ENCODE peak calls at places on chromosome 16, in four cellular contexts. W, K, F and P are unnamed samples.
A peak's percentile ranks its signal among the peaks of the same experiment; 100 is the strongest.

GRCh38 chr16:20735504-20735903 is 6.1 kb downstream of the THUMPD1 start:
- DNase-seq in F (no peak), K (no peak), W (no peak), P (no peak)

GRCh38 chr16:75000481-75001081 is 1.8 kb downstream of the ZNRF1 start:
- DNase-seq in W (no peak), F (no peak), K (no peak), P (no peak)

GRCh38 chr16:8826278-8826879 is 28.7 kb downstream of the PMM2 start:
- DNase-seq in F (no peak), K (no peak), W (no peak), P (no peak)

GRCh38 chr16:4089251-4089810 is 26.9 kb downstream of the ADCY9 start:
- DNase-seq in K (no peak), F (no peak), W (no peak), P (no peak)

GRCh38 chr16:64253114-64253513 is 868.7 kb downstream of the CDH11 start:
- DNase-seq in K (no peak), W (no peak), F (no peak), P (no peak)

GRCh38 chr16:70697601-70698170 is 11.8 kb upstream of the MTSS2 start:
- DNase-seq in F (no peak), W (no peak), K (no peak), P (no peak)

GRCh38 chr16:17299790-17300189 is 171.0 kb downstream of the XYLT1 start:
- DNase-seq in F (no peak), K (no peak), W (no peak), P (no peak)

GRCh38 chr16:22174642-22175041 is 12.3 kb downstream of the SDR42E2 start:
- DNase-seq in W (no peak), F (no peak), K (no peak), P (no peak)

GRCh38 chr16:31382485-31383161 is 10.5 kb upstream of the ITGAD start:
- DNase-seq in K (peak; percentile 73), W (peak; percentile 42), F (peak; percentile 33), P (peak; percentile 60)

GRCh38 chr16:70573451-70574121 is 50.0 kb downstream of the SF3B3 start:
- DNase-seq in W (peak; percentile 35), K (no peak), F (no peak), P (no peak)

GRCh38 chr16:46629331-46629843 is 8.2 kb upstream of the SHCBP1 start:
- DNase-seq in F (no peak), K (peak; percentile 65), W (peak; percentile 60), P (peak; percentile 60)

GRCh38 chr16:3542601-3543373 is 34.4 kb downstream of the NLRC3 start:
- DNase-seq in K (no peak), F (no peak), W (no peak), P (no peak)

GRCh38 chr16:49986351-49987124 is 38.5 kb upstream of the CNEP1R1 start:
- DNase-seq in K (peak; percentile 21), W (peak; percentile 18), F (no peak), P (no peak)

GRCh38 chr16:9713151-9713550 is 469.1 kb downstream of the GRIN2A start:
- DNase-seq in W (no peak), F (no peak), K (no peak), P (no peak)

GRCh38 chr16:3983081-3983520 is 102.6 kb upstream of the CREBBP start:
- DNase-seq in W (peak; percentile 25), K (peak; percentile 82), F (peak; percentile 73), P (peak; percentile 81)

GRCh38 chr16:50731130-50731988 is 10.5 kb upstream of the CYLD start:
- DNase-seq in K (no peak), F (no peak), W (no peak), P (no peak)

GRCh38 chr16:49474741-49475140 is 101.1 kb downstream of the C16orf78 start:
- DNase-seq in W (no peak), K (no peak), F (no peak), P (no peak)

GRCh38 chr16:3458852-3459361 is 15.4 kb downstream of the NAA60 start:
- DNase-seq in F (no peak), K (no peak), W (peak; percentile 94), P (peak; percentile 56)

GRCh38 chr16:65988019-65988418 is 378.5 kb upstream of the CDH5 start:
- DNase-seq in W (no peak), K (no peak), F (no peak), P (no peak)

GRCh38 chr16:27689711-27690110 is 139.8 kb downstream of the KATNIP start:
- DNase-seq in F (no peak), K (no peak), W (no peak), P (no peak)

GRCh38 chr16:17375388-17376304 is 95.1 kb downstream of the XYLT1 start:
- DNase-seq in F (no peak), K (no peak), W (no peak), P (no peak)

GRCh38 chr16:12043953-12044352 is 67.4 kb downstream of the SNX29 start:
- DNase-seq in F (no peak), K (no peak), W (no peak), P (no peak)

GRCh38 chr16:10776280-10776679 is 32.6 kb downstream of the NUBP1 start:
- DNase-seq in K (no peak), W (no peak), F (no peak), P (no peak)

GRCh38 chr16:56677474-56677873 is 4.8 kb upstream of the MT1X start:
- DNase-seq in F (no peak), K (no peak), W (no peak), P (no peak)

GRCh38 chr16:27784351-27785306 is 234.7 kb downstream of the KATNIP start:
- DNase-seq in W (no peak), F (no peak), K (no peak), P (no peak)

GRCh38 chr16:88429387-88430184 is 23.5 kb upstream of the ZFPM1 start:
- DNase-seq in W (no peak), K (no peak), F (no peak), P (no peak)

GRCh38 chr16:15403392-15403995 is 7.9 kb downstream of the MPV17L start:
- DNase-seq in W (no peak), K (no peak), F (no peak), P (no peak)
- TF ChIP-seq RNF2 in W (no peak), K (no peak), F (no peak), P (no peak)

DNA sequence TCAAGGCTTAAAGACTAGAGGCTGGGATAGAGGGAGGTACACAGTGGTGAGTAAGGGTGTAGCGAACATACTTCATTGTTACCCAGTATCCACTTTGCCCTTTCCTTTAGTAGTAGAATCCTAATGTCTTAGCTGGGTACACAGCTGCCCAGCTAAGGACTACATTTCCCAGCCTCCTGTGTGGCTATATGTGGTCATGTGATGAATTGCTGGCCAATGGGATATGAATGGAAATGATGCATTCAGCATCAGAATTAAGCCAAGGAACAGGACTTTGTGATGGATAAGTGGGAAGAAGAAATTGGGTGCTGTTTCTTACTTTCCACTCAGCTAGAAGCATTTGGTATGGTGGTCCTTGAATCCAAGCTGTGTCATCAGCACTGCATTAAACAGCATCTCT is 55.9 kb downstream of the FOXL1 start:
- DNase-seq in K (no peak), W (no peak), F (no peak), P (peak; percentile 27)
- TF ChIP-seq RNF2 in K (no peak), W (no peak), F (no peak), P (no peak)

GRCh38 chr16:89710709-89711564 is 9.4 kb upstream of the SPATA2L start:
- DNase-seq in K (no peak), F (no peak), W (no peak), P (no peak)

GRCh38 chr16:89711601-89712475 is 8.9 kb downstream of the VPS9D1 start:
- DNase-seq in K (peak; percentile 88), F (no peak), W (no peak), P (peak; percentile 81)

GRCh38 chr16:89709166-89709565 is 7.7 kb upstream of the SPATA2L start:
- DNase-seq in K (no peak), F (no peak), W (no peak), P (no peak)

GRCh38 chr16:89709716-89710480 is 8.4 kb upstream of the SPATA2L start:
- DNase-seq in W (no peak), K (peak; percentile 65), F (no peak), P (no peak)

DNA sequence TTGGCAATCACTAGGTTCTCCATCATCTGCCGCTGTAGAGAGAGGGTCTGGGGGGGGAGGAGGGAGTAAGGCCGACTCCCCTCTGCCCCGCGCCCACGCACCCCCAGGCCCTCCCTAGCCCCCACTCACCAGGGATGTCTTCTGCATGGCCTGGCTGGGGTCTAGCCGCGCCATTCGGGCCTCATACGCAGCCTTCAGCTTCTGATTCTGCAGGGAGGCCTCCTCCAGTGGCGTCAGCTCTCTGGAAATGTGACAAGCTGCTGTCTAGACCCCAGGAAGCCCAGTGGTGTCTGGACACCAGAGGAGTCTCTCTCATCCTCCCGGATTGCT is 8.3 kb downstream of the VPS9D1 start:
- DNase-seq in W (no peak), F (no peak), K (peak; percentile 52), P (no peak)
- TF ChIP-seq RNF2 in W (no peak), F (no peak), K (no peak), P (no peak)

DNA sequence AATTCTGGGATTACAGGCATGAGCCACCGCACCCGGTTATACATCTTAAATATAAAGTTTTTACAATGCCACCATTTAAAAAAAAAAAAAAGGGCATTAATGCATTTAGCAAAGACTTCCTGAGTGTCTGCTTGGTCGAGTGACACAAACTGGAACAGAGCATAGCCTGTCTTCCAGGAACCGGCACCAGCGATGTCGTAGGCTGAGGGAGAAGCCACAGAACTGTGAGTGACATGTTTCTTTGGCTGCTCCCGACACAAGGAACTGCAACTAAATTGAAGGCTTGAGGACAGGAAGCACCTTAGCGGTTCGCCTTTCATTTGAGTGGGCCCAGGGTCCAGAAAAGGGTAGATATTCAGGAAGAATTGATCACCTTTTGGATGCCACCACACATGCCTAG is 717.8 kb downstream of the MAF start:
- DNase-seq in W (no peak), F (no peak), K (no peak), P (no peak)
- TF ChIP-seq RNF2 in W (no peak), F (no peak), K (no peak), P (no peak)

DNA sequence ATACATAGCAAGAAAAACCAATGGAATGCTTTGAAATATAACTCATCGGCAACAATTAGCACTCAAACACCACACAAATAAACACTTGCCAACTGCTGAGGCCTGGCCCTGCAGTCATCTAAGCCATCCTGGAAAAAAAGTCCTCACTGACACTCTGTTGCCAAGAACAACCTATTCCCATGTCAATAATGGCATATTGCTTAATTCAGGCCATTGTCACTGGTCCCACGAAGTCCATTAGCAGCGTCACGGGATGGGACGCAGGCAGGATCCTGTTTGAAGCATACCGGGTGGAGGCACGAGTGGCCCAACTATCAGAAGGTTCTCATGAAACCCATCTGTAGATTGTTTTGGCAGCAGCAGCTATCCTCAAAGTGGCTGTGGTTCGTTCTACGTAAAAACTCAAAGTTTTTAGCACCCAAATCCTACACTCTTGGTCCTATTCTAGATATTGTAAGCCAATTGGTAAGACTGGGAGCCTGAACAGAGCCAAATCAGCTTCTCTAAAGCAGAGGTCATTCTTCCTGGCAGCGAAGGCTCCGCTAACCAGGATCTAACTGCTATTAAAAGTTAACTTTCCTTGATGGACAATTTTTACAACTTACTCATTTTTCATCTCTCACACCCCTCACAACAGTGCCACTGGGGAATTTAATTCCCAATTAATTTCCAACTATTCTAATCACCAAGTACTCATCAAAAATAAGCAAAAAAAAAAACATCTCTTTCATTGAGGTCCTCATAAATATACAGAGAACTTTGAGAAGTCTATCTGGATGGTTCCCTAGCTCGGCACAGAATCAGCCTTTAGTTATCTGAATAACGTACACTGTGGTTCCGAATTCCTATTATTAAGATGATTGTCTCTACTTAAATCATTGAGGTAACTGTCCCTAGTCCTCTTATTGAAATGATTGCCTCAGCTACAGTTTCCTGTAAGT is 91.5 kb downstream of the ZFHX3 start:
- DNase-seq in W (no peak), K (no peak), F (no peak), P (no peak)
- TF ChIP-seq RNF2 in W (no peak), K (no peak), F (no peak), P (no peak)